ENCODE peak calls at places on chromosomes 2 and 18, in eight cellular contexts. M is left cardiac atrium, G is NCI-H187, P is neuronal stem cell, V is activated T-cell treated with anti-CD3 and anti-CD28 coated beads for 1 hour, E is renal cortical epithelial cell, X is HFFc6, Y is progenitor cell of endocrine pancreas. C is an unnamed sample.

GRCh38 chr18:22417496-22418188 is at the start of gene CTAGE1:
- DNase-seq in X (peak), G (no peak), V (no peak), P (no peak), M (no peak), E (no peak), Y (no peak), C (no peak)

GRCh38 chr18:79525556-79526467 is 130.1 kb downstream of the NFATC1 start:
- DNase-seq in G (no peak), E (no peak), Y (no peak), M (peak), P (no peak), X (no peak), V (no peak), C (no peak)

GRCh38 chr18:36366994-36367839 is 69.7 kb downstream of the FHOD3 start:
- DNase-seq in G (no peak), V (no peak), M (peak), E (no peak), P (no peak), Y (no peak), X (no peak), C (no peak)

GRCh38 chr18:44309185-44309584 is 371.5 kb upstream of the SETBP1 start:
- DNase-seq in X (no peak), E (peak), P (no peak), Y (no peak), G (no peak), V (no peak), M (no peak), C (no peak)

GRCh38 chr2:148273158-148273691 is 252.3 kb downstream of the MBD5 start:
- DNase-seq in X (peak), E (peak), G (no peak), V (no peak), M (no peak), Y (no peak), P (no peak), C (no peak)

GRCh38 chr2:120613742-120614481 is 121.8 kb upstream of the GLI2 start:
- DNase-seq in M (no peak), E (no peak), Y (no peak), P (no peak), X (peak), G (no peak), V (no peak), C (no peak)

GRCh38 chr2:217195658-217196446 is 336.0 kb upstream of the TNP1 start:
- DNase-seq in M (no peak), E (no peak), Y (no peak), G (no peak), X (no peak), P (no peak), V (no peak), C (no peak)

GRCh38 chr2:102318437-102318836 is 7.1 kb downstream of the IL1RL1 start:
- DNase-seq in E (no peak), G (no peak), P (no peak), M (no peak), Y (no peak), V (no peak), X (no peak), C (no peak)

GRCh38 chr2:239300242-239300641 is 100.6 kb downstream of the HDAC4 start:
- DNase-seq in E (no peak), V (no peak), P (no peak), G (no peak), Y (no peak), M (peak), X (no peak), C (no peak)

GRCh38 chr18:65425366-65425765 is 325.4 kb upstream of the CDH7 start:
- DNase-seq in M (no peak), Y (no peak), P (no peak), E (no peak), X (no peak), V (no peak), G (no peak), C (no peak)

GRCh38 chr2:181911830-181912229 is 20.3 kb downstream of the ITPRID2 start:
- DNase-seq in G (no peak), M (no peak), P (no peak), Y (no peak), X (no peak), E (no peak), V (no peak), C (no peak)

GRCh38 chr2:57890462-57890861 is 156.1 kb upstream of the VRK2 start:
- DNase-seq in E (peak), Y (no peak), G (no peak), X (peak), M (no peak), P (no peak), V (no peak), C (no peak)

GRCh38 chr2:96549967-96550786 is 13.6 kb downstream of the ARID5A start:
- DNase-seq in Y (no peak), G (no peak), M (no peak), V (no peak), P (peak), X (no peak), E (no peak), C (peak)

GRCh38 chr2:142938240-142938639 is 60.8 kb downstream of the KYNU start:
- DNase-seq in Y (no peak), X (no peak), P (no peak), V (no peak), G (no peak), M (no peak), E (no peak), C (no peak)

GRCh38 chr18:62809900-62810299 is 94.6 kb downstream of the PHLPP1 start:
- DNase-seq in E (no peak), M (no peak), P (no peak), V (no peak), G (no peak), Y (no peak), X (no peak), C (no peak)

GRCh38 chr2:32865399-32866068 is 81.2 kb upstream of the LTBP1 start:
- DNase-seq in E (peak), M (no peak), V (no peak), X (peak), P (no peak), G (no peak), Y (no peak), C (no peak)

GRCh38 chr18:77129150-77129551 is 3.4 kb downstream of the MBP start:
- DNase-seq in E (peak), M (no peak), G (no peak), Y (no peak), V (no peak), X (peak), P (no peak), C (no peak)

GRCh38 chr2:38685116-38685735 is 19.3 kb downstream of the GALM start:
- DNase-seq in G (no peak), V (no peak), P (no peak), X (no peak), Y (no peak), E (peak), M (no peak), C (no peak)

GRCh38 chr2:219002395-219003266 is 9.4 kb upstream of the CRYBA2 start:
- DNase-seq in V (no peak), P (peak), G (peak), X (no peak), M (peak), E (no peak), Y (peak), C (peak)

GRCh38 chr2:30666307-30666874 is 140.9 kb downstream of the CAPN13 start:
- DNase-seq in E (peak), P (no peak), V (no peak), M (no peak), Y (no peak), X (peak), G (no peak), C (no peak)

GRCh38 chr18:6570581-6571238 is 156.0 kb upstream of the L3MBTL4 start:
- DNase-seq in X (no peak), E (no peak), Y (no peak), M (no peak), P (no peak), G (no peak), V (no peak), C (no peak)

GRCh38 chr18:36186461-36187137 is 698 bp upstream of the MOCOS start:
- DNase-seq in P (no peak), Y (no peak), M (peak), E (no peak), X (no peak), G (no peak), V (no peak), C (no peak)

GRCh38 chr2:112958428-112959108 is 19.2 kb upstream of the IL36G start:
- DNase-seq in E (peak), X (peak), Y (no peak), V (no peak), M (no peak), P (peak), G (no peak), C (no peak)

GRCh38 chr18:9055185-9055584 is 47.3 kb upstream of the NDUFV2 start:
- DNase-seq in M (no peak), X (peak), G (no peak), Y (no peak), V (no peak), E (peak), P (no peak), C (no peak)

GRCh38 chr2:153967248-153967973 is 95.7 kb downstream of the GALNT13 start:
- DNase-seq in P (no peak), E (no peak), Y (no peak), V (no peak), X (no peak), G (no peak), M (no peak), C (no peak)

GRCh38 chr18:58785171-58785805 is 79.4 kb upstream of the ZNF532 start:
- DNase-seq in X (peak), G (no peak), V (no peak), E (peak), P (no peak), Y (no peak), M (no peak), C (no peak)

GRCh38 chr2:168780671-168781071 is 21.8 kb upstream of the NOSTRIN start:
- DNase-seq in P (no peak), E (peak), V (no peak), Y (no peak), X (no peak), M (no peak), G (no peak), C (no peak)

GRCh38 chr2:43542285-43542933 is 53.4 kb downstream of the THADA start:
- DNase-seq in X (peak), Y (no peak), M (no peak), E (peak), V (no peak), G (no peak), P (no peak), C (no peak)

GRCh38 chr18:79199691-79200374 is 130.6 kb downstream of the ATP9B start:
- DNase-seq in X (peak), G (no peak), M (no peak), P (no peak), V (no peak), Y (no peak), E (peak), C (no peak)

GRCh38 chr2:12502759-12503158 is 214.0 kb upstream of the TRIB2 start:
- DNase-seq in P (no peak), G (no peak), Y (no peak), V (no peak), X (peak), E (no peak), M (no peak), C (no peak)

GRCh38 chr2:142220239-142220638 is 89.4 kb upstream of the LRP1B start:
- DNase-seq in M (no peak), P (no peak), G (no peak), V (no peak), X (no peak), Y (no peak), E (no peak), C (no peak)

GRCh38 chr2:8225257-8225656 is 456.6 kb upstream of the ID2 start:
- DNase-seq in G (no peak), P (no peak), X (no peak), Y (no peak), E (no peak), M (no peak), V (no peak), C (no peak)

GRCh38 chr2:241560181-241560882 is 1.8 kb downstream of the BOK start:
- DNase-seq in E (no peak), M (no peak), V (no peak), P (no peak), G (no peak), Y (no peak), X (no peak), C (no peak)

GRCh38 chr2:221480251-221480650 is 91.9 kb downstream of the EPHA4 start:
- DNase-seq in V (no peak), X (no peak), G (no peak), M (no peak), Y (no peak), E (no peak), P (no peak), C (no peak)

GRCh38 chr18:54852780-54853675 is 24.8 kb downstream of the RAB27B start:
- DNase-seq in Y (no peak), V (no peak), E (no peak), G (no peak), P (no peak), M (no peak), X (no peak), C (no peak)

GRCh38 chr2:143177081-143177786 is 48.0 kb downstream of the ARHGAP15 start:
- DNase-seq in E (peak), X (no peak), G (no peak), P (no peak), V (no peak), M (no peak), Y (no peak), C (no peak)

GRCh38 chr2:25161055-25161781 is 7.2 kb downstream of the POMC start:
- DNase-seq in E (no peak), G (no peak), M (peak), V (peak), P (no peak), X (no peak), Y (no peak), C (no peak)

GRCh38 chr2:237907144-237907543 is 47.7 kb downstream of the RAMP1 start:
- DNase-seq in P (no peak), V (no peak), X (no peak), G (no peak), M (no peak), Y (no peak), E (no peak), C (no peak)

GRCh38 chr2:160039166-160039903 is 23.1 kb downstream of the PLA2R1 start:
- DNase-seq in Y (no peak), V (no peak), E (peak), P (no peak), X (no peak), G (no peak), M (peak), C (no peak)